ENCODE peak calls at places on chromosomes 13 and 19, in ten cellular contexts. O, Y, N, I, E, B, L, U, J and F are unnamed samples.

GRCh38 chr13:97567510-97568243 is 133.7 kb downstream of the RAP2A start:
- DNase-seq in O (no peak), Y (peak), N (no peak), I (no peak), E (peak), B (no peak), L (peak), U (no peak), J (no peak), F (no peak)

GRCh38 chr13:51997641-51998330 is 13.5 kb downstream of the ATP7B start:
- DNase-seq in O (no peak), Y (no peak), N (no peak), I (peak), E (peak), B (no peak), L (no peak), U (no peak), J (no peak), F (no peak)

GRCh38 chr13:98950705-98951104 is 27.2 kb downstream of the DOCK9 start:
- DNase-seq in O (no peak), Y (no peak), N (no peak), I (no peak), E (no peak), B (no peak), L (no peak), U (no peak), J (no peak), F (no peak)

GRCh38 chr13:93249918-93250306 is 23.3 kb downstream of the GPC6 start:
- DNase-seq in O (no peak), Y (no peak), N (no peak), I (no peak), E (no peak), B (no peak), L (no peak), U (no peak), J (no peak), F (no peak)

GRCh38 chr13:46866150-46866549 is 30.7 kb downstream of the HTR2A start:
- DNase-seq in O (no peak), Y (peak), N (peak), I (peak), E (peak), B (no peak), L (no peak), U (peak), J (peak), F (no peak)

GRCh38 chr19:29588095-29588494 is 18.0 kb upstream of the POP4 start:
- DNase-seq in O (no peak), Y (no peak), N (no peak), I (no peak), E (no peak), B (no peak), L (no peak), U (no peak), J (no peak), F (no peak)

GRCh38 chr13:113670541-113670940 is 3.5 kb downstream of the GRK1 start:
- DNase-seq in O (no peak), Y (peak), N (no peak), I (no peak), E (no peak), B (no peak), L (peak), U (no peak), J (no peak), F (no peak)

GRCh38 chr13:80802946-80803345 is 462.0 kb upstream of the SPRY2 start:
- DNase-seq in O (no peak), Y (no peak), N (no peak), I (no peak), E (no peak), B (no peak), L (no peak), U (no peak), J (no peak), F (no peak)

GRCh38 chr19:52898101-52898500 is 666 bp upstream of the ZNF320 start:
- DNase-seq in O (no peak), Y (no peak), N (no peak), I (no peak), E (no peak), B (no peak), L (no peak), U (no peak), J (no peak), F (no peak)

GRCh38 chr19:15108145-15108844 is 1.1 kb downstream of the SYDE1 start:
- DNase-seq in O (no peak), Y (no peak), N (no peak), I (no peak), E (no peak), B (no peak), L (peak), U (no peak), J (no peak), F (no peak)

GRCh38 chr19:12872941-12873890 is 8.0 kb downstream of the DNASE2 start:
- DNase-seq in O (peak), Y (no peak), N (peak), I (no peak), E (peak), B (no peak), L (peak), U (peak), J (no peak), F (peak)

GRCh38 chr13:49336655-49337054 is 88.9 kb downstream of the CDADC1 start:
- DNase-seq in O (no peak), Y (no peak), N (no peak), I (no peak), E (no peak), B (no peak), L (no peak), U (no peak), J (no peak), F (no peak)

GRCh38 chr19:29568036-29568788 is 37.9 kb upstream of the POP4 start:
- DNase-seq in O (no peak), Y (no peak), N (no peak), I (no peak), E (no peak), B (no peak), L (no peak), U (no peak), J (no peak), F (no peak)

GRCh38 chr19:39820696-39821095 is 13.3 kb downstream of the DYRK1B start:
- DNase-seq in O (no peak), Y (no peak), N (no peak), I (no peak), E (no peak), B (no peak), L (no peak), U (no peak), J (no peak), F (no peak)

GRCh38 chr19:29714953-29715694 is at the start of gene C19orf12:
- DNase-seq in O (peak), Y (peak), N (peak), I (peak), E (peak), B (no peak), L (peak), U (peak), J (no peak), F (peak)

GRCh38 chr13:74077847-74078246 is 56.4 kb downstream of the KLF12 start:
- DNase-seq in O (no peak), Y (no peak), N (no peak), I (no peak), E (no peak), B (no peak), L (no peak), U (no peak), J (no peak), F (no peak)

GRCh38 chr13:113771709-113772331 is 12.8 kb downstream of the TMEM255B start:
- DNase-seq in O (no peak), Y (no peak), N (no peak), I (no peak), E (no peak), B (no peak), L (no peak), U (no peak), J (no peak), F (no peak)

GRCh38 chr13:30746816-30747215 is 11.5 kb downstream of the ALOX5AP start:
- DNase-seq in O (no peak), Y (no peak), N (no peak), I (no peak), E (no peak), B (no peak), L (no peak), U (no peak), J (no peak), F (no peak)

GRCh38 chr19:1173845-1174809 is at the start of gene SBNO2:
- DNase-seq in O (peak), Y (peak), N (peak), I (peak), E (peak), B (peak), L (peak), U (peak), J (peak), F (peak)

GRCh38 chr19:41657157-41657556 is 30.3 kb upstream of the CEACAM4 start:
- DNase-seq in O (no peak), Y (no peak), N (no peak), I (no peak), E (no peak), B (no peak), L (no peak), U (no peak), J (no peak), F (no peak)

GRCh38 chr13:113796211-113796875 is 37.3 kb downstream of the TMEM255B start:
- DNase-seq in O (no peak), Y (no peak), N (no peak), I (no peak), E (no peak), B (no peak), L (no peak), U (no peak), J (no peak), F (no peak)

GRCh38 chr19:15304140-15304705 is 28.1 kb downstream of the BRD4 start:
- DNase-seq in O (no peak), Y (no peak), N (no peak), I (peak), E (no peak), B (no peak), L (peak), U (no peak), J (no peak), F (no peak)

GRCh38 chr13:51821666-51822065 is 17.7 kb upstream of the DHRS12 start:
- DNase-seq in O (peak), Y (no peak), N (no peak), I (no peak), E (no peak), B (no peak), L (no peak), U (peak), J (no peak), F (no peak)

GRCh38 chr19:38792250-38793111 is 3.5 kb downstream of the LGALS7B start:
- DNase-seq in O (no peak), Y (peak), N (peak), I (no peak), E (no peak), B (no peak), L (peak), U (no peak), J (no peak), F (no peak)

GRCh38 chr19:48190288-48191284 is 20.1 kb downstream of the ZSWIM9 start:
- DNase-seq in O (no peak), Y (no peak), N (peak), I (peak), E (no peak), B (no peak), L (no peak), U (peak), J (no peak), F (peak)

GRCh38 chr19:18379803-18380747 is 5.9 kb upstream of the GDF15 start:
- DNase-seq in O (no peak), Y (peak), N (peak), I (no peak), E (peak), B (peak), L (peak), U (no peak), J (no peak), F (no peak)

GRCh38 chr13:111345682-111346081 is 25.2 kb downstream of the TEX29 start:
- DNase-seq in O (no peak), Y (no peak), N (no peak), I (no peak), E (no peak), B (no peak), L (no peak), U (no peak), J (no peak), F (no peak)

GRCh38 chr13:94305463-94305862 is 174.0 kb downstream of the DCT start:
- DNase-seq in O (no peak), Y (no peak), N (no peak), I (no peak), E (no peak), B (no peak), L (no peak), U (no peak), J (no peak), F (no peak)

GRCh38 chr19:13909430-13909829 is 3.4 kb downstream of the CC2D1A start:
- DNase-seq in O (no peak), Y (no peak), N (no peak), I (no peak), E (peak), B (no peak), L (no peak), U (no peak), J (no peak), F (no peak)

GRCh38 chr19:57227461-57227860 is 3.4 kb upstream of the AURKC start:
- DNase-seq in O (no peak), Y (no peak), N (no peak), I (no peak), E (no peak), B (no peak), L (no peak), U (no peak), J (no peak), F (no peak)

GRCh38 chr13:44715287-44716224 is 139.4 kb upstream of the TSC22D1 start:
- DNase-seq in O (no peak), Y (no peak), N (no peak), I (no peak), E (peak), B (no peak), L (no peak), U (no peak), J (no peak), F (no peak)

GRCh38 chr19:7988307-7988706 is 17.1 kb downstream of the ELAVL1 start:
- DNase-seq in O (no peak), Y (no peak), N (no peak), I (no peak), E (no peak), B (no peak), L (no peak), U (no peak), J (no peak), F (no peak)

GRCh38 chr19:51316688-51317087 is 5.2 kb downstream of the IGLON5 start:
- DNase-seq in O (no peak), Y (no peak), N (no peak), I (no peak), E (no peak), B (no peak), L (no peak), U (no peak), J (no peak), F (no peak)

DNA sequence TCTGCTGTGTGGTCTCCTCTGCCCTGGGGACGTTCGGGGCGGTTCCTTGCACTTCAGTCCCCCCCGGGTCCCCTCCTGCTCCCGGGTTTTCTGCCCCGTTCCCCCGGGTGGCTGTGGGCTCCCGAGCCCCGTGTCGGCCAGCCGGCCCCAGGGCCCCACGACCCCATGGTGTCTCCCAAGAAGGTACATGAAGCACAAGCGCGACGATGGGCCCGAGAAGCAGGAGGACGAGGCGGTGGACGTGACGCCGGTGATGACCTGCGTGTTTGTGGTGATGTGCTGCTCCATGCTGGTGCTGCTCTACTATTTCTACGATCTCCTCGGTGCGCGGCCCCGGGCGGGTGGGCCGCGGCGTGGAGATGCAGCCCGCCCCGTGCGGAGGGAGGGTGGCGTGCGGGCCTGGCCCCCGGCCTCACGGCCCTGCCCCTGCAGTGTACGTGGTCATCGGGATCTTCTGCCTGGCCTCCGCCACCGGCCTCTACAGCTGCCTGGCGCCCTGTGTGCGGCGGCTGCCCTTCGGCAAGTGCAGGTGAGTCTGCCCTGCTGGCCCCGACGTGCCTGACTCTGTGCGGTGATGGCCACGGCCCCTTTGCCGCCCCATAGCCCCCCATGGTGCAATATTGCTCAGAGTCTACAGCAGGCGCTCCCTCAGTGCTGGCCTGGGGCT is 11.3 kb downstream of the SPPL2B start:
- DNase-seq in O (no peak), Y (peak), N (no peak), I (no peak), E (no peak), B (no peak), L (no peak), U (no peak), J (no peak), F (no peak)
- H3K27ac ChIP-seq in O (no peak), Y (no peak), N (no peak), I (no peak), E (no peak), B (no peak), L (no peak), U (no peak), J (no peak), F (no peak)

DNA sequence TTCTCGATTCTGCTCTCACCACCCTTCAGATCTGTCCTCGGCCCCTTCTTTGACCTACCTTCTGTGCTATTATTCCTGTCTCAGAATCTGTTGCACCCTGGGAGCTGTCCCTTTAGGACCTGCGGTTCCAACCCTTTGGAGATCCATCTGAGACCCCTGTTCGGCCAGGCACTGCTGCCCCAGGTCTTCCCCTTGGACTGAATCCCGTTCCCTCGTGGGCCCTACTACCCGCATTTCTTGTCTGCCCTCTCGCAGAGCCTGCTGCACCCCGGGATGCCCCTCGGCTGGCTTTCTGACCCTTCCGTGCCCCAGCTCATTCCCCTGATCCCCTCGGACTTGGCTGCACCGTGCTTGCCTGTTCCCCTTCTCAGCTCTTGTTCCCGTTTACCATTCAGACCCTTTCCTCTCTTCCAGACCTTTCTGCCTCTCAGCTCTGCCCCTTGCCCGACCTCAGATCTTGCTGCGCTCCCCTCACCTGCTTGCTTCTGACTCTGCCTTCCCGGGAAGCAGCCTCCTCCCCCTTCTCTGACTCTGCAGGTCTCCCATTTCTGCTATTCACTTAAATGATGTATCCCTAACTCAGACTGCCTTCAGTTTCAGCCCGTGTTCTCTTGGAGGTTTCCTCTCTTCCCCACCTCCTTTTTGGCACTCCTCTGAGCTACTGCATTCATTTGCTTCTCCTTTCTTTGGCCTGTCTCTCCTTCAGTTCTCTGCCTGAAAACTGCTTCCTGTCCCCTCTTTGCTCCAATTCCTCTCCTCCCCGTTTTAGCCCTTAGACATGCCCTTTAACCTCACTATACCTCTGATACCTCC is 1.1 kb downstream of the ARHGAP35 start:
- DNase-seq in O (no peak), Y (no peak), N (no peak), I (peak), E (peak), B (no peak), L (peak), U (peak), J (no peak), F (no peak)
- H3K4me3 ChIP-seq in O (peak), Y (peak), N (peak), I (peak), E (peak), B (peak), L (peak), U (peak), J (peak), F (peak)

GRCh38 chr13:27810461-27810860 is 18.2 kb downstream of the GSX1 start:
- DNase-seq in O (no peak), Y (no peak), N (no peak), I (no peak), E (no peak), B (no peak), L (no peak), U (no peak), J (no peak), F (no peak)
- H3K27ac ChIP-seq in O (no peak), Y (no peak), N (no peak), I (no peak), E (no peak), B (no peak), L (no peak), U (no peak), J (no peak), F (no peak)

GRCh38 chr19:6472713-6473112 is 8.6 kb downstream of the CRB3 start:
- DNase-seq in O (no peak), Y (no peak), N (no peak), I (no peak), E (no peak), B (no peak), L (no peak), U (no peak), J (no peak), F (no peak)

GRCh38 chr19:6476155-6476895 is 5.3 kb downstream of the DENND1C start:
- DNase-seq in O (peak), Y (peak), N (peak), I (peak), E (peak), B (no peak), L (peak), U (peak), J (no peak), F (peak)

GRCh38 chr19:6473652-6474051 is 7.9 kb downstream of the DENND1C start:
- DNase-seq in O (no peak), Y (no peak), N (no peak), I (no peak), E (peak), B (no peak), L (no peak), U (no peak), J (no peak), F (no peak)

GRCh38 chr19:6476896-6477431 is 4.6 kb downstream of the DENND1C start:
- DNase-seq in O (no peak), Y (no peak), N (no peak), I (no peak), E (no peak), B (no peak), L (no peak), U (no peak), J (no peak), F (no peak)

GRCh38 chr19:6475321-6476108 is 6.1 kb downstream of the DENND1C start:
- DNase-seq in O (no peak), Y (no peak), N (no peak), I (peak), E (peak), B (no peak), L (no peak), U (no peak), J (no peak), F (no peak)
- H3K4me3 ChIP-seq in O (no peak), Y (peak), N (peak), I (peak), E (peak), B (no peak), L (peak), U (no peak), J (peak), F (no peak)

GRCh38 chr13:31765441-31765840 is 26.1 kb downstream of the RXFP2 start:
- DNase-seq in O (no peak), Y (no peak), N (no peak), I (no peak), E (no peak), B (no peak), L (no peak), U (no peak), J (no peak), F (no peak)

GRCh38 chr13:31767175-31767900 is 28.0 kb downstream of the RXFP2 start:
- DNase-seq in O (no peak), Y (no peak), N (no peak), I (no peak), E (no peak), B (no peak), L (no peak), U (no peak), J (no peak), F (no peak)

GRCh38 chr13:31764556-31764955 is 25.2 kb downstream of the RXFP2 start:
- DNase-seq in O (no peak), Y (no peak), N (no peak), I (no peak), E (no peak), B (no peak), L (no peak), U (no peak), J (no peak), F (no peak)

GRCh38 chr13:31756346-31756745 is 17.0 kb downstream of the RXFP2 start:
- DNase-seq in O (no peak), Y (no peak), N (no peak), I (no peak), E (no peak), B (no peak), L (no peak), U (no peak), J (no peak), F (no peak)

GRCh38 chr13:31761951-31762350 is 22.6 kb downstream of the RXFP2 start:
- DNase-seq in O (no peak), Y (no peak), N (no peak), I (no peak), E (no peak), B (no peak), L (no peak), U (no peak), J (no peak), F (no peak)
- H3K27ac ChIP-seq in O (no peak), Y (no peak), N (no peak), I (no peak), E (no peak), B (no peak), L (no peak), U (no peak), J (no peak), F (no peak)

GRCh38 chr13:42396501-42396900 is 124.5 kb downstream of the AKAP11 start:
- DNase-seq in O (peak), Y (no peak), N (peak), I (no peak), E (no peak), B (no peak), L (no peak), U (no peak), J (no peak), F (no peak)
- H3K4me3 ChIP-seq in O (no peak), Y (no peak), N (no peak), I (no peak), E (no peak), B (no peak), L (no peak), U (no peak), J (no peak), F (no peak)